ENCODE peak calls at places on chromosome 10, in eight cellular contexts. One of them, this sample, is unnamed. For H3K27me3 and H3K9me3, the result is how much of the 10 kb centered on the place peaks cover.

GRCh38 chr10:28367865-28368541 is 65.1 kb upstream of the MPP7 start:
- DNase-seq in heart left ventricle: no peak
- DNase-seq in thoracic aorta: no peak
- DNase-seq in CD4-positive, alpha-beta memory T cell: peak
- DNase-seq in endothelial cell of umbilical vein: no peak
- DNase-seq in uterus: no peak
- DNase-seq in tibial artery: no peak
- DNase-seq in heart right ventricle: no peak
- DNase-seq in this sample: no peak

GRCh38 chr10:89771684-89772083 is 70.3 kb downstream of the KIF20B start:
- DNase-seq in CD4-positive, alpha-beta memory T cell: no peak
- DNase-seq in thoracic aorta: no peak
- DNase-seq in endothelial cell of umbilical vein: no peak
- DNase-seq in tibial artery: no peak
- DNase-seq in heart right ventricle: no peak
- DNase-seq in heart left ventricle: no peak
- DNase-seq in uterus: no peak
- DNase-seq in this sample: no peak

GRCh38 chr10:47175181-47176080 is 124.6 kb upstream of the GDF10 start:
- DNase-seq in endothelial cell of umbilical vein: no peak
- DNase-seq in heart left ventricle: no peak
- DNase-seq in heart right ventricle: no peak
- DNase-seq in uterus: no peak
- DNase-seq in thoracic aorta: no peak
- DNase-seq in tibial artery: peak
- DNase-seq in CD4-positive, alpha-beta memory T cell: no peak
- DNase-seq in this sample: no peak

GRCh38 chr10:108230478-108231170 is 1066.1 kb upstream of the SORCS1 start:
- DNase-seq in uterus: no peak
- DNase-seq in heart right ventricle: no peak
- DNase-seq in tibial artery: no peak
- DNase-seq in CD4-positive, alpha-beta memory T cell: no peak
- DNase-seq in endothelial cell of umbilical vein: no peak
- DNase-seq in thoracic aorta: no peak
- DNase-seq in heart left ventricle: no peak
- DNase-seq in this sample: no peak

GRCh38 chr10:82813856-82814255 is 938.9 kb downstream of the NRG3 start:
- DNase-seq in tibial artery: no peak
- DNase-seq in CD4-positive, alpha-beta memory T cell: no peak
- DNase-seq in heart left ventricle: no peak
- DNase-seq in endothelial cell of umbilical vein: peak
- DNase-seq in uterus: no peak
- DNase-seq in thoracic aorta: no peak
- DNase-seq in heart right ventricle: no peak
- DNase-seq in this sample: no peak

GRCh38 chr10:62831346-62831745 is 15.2 kb upstream of the EGR2 start:
- DNase-seq in CD4-positive, alpha-beta memory T cell: no peak
- DNase-seq in uterus: no peak
- DNase-seq in heart left ventricle: no peak
- DNase-seq in thoracic aorta: no peak
- DNase-seq in endothelial cell of umbilical vein: no peak
- DNase-seq in tibial artery: no peak
- DNase-seq in heart right ventricle: no peak
- DNase-seq in this sample: peak

GRCh38 chr10:124642076-124642710 is 102.0 kb downstream of the FAM53B start:
- DNase-seq in uterus: no peak
- DNase-seq in endothelial cell of umbilical vein: no peak
- DNase-seq in thoracic aorta: no peak
- DNase-seq in CD4-positive, alpha-beta memory T cell: peak
- DNase-seq in heart left ventricle: peak
- DNase-seq in tibial artery: no peak
- DNase-seq in heart right ventricle: peak
- DNase-seq in this sample: no peak

GRCh38 chr10:70186571-70186970 is 16.3 kb upstream of the SAR1A start:
- DNase-seq in CD4-positive, alpha-beta memory T cell: no peak
- DNase-seq in thoracic aorta: no peak
- DNase-seq in heart right ventricle: no peak
- DNase-seq in heart left ventricle: no peak
- DNase-seq in uterus: no peak
- DNase-seq in endothelial cell of umbilical vein: no peak
- DNase-seq in tibial artery: no peak
- DNase-seq in this sample: no peak

GRCh38 chr10:11823122-11823988 is at the start of gene PROSER2:
- DNase-seq in CD4-positive, alpha-beta memory T cell: no peak
- DNase-seq in uterus: peak
- DNase-seq in thoracic aorta: no peak
- DNase-seq in endothelial cell of umbilical vein: peak
- DNase-seq in heart right ventricle: peak
- DNase-seq in heart left ventricle: peak
- DNase-seq in tibial artery: no peak
- DNase-seq in this sample: peak

GRCh38 chr10:86363184-86363832 is 3.3 kb downstream of the GRID1 start:
- DNase-seq in CD4-positive, alpha-beta memory T cell: no peak
- DNase-seq in heart right ventricle: no peak
- DNase-seq in uterus: no peak
- DNase-seq in heart left ventricle: peak
- DNase-seq in thoracic aorta: no peak
- DNase-seq in endothelial cell of umbilical vein: no peak
- DNase-seq in tibial artery: peak
- DNase-seq in this sample: no peak

GRCh38 chr10:110881905-110882304 is 10.2 kb downstream of the PDCD4 start:
- DNase-seq in CD4-positive, alpha-beta memory T cell: no peak
- DNase-seq in heart left ventricle: no peak
- DNase-seq in uterus: no peak
- DNase-seq in endothelial cell of umbilical vein: no peak
- DNase-seq in tibial artery: no peak
- DNase-seq in heart right ventricle: no peak
- DNase-seq in thoracic aorta: no peak
- DNase-seq in this sample: no peak

GRCh38 chr10:108348215-108348614 is 1183.7 kb upstream of the SORCS1 start:
- DNase-seq in endothelial cell of umbilical vein: no peak
- DNase-seq in CD4-positive, alpha-beta memory T cell: no peak
- DNase-seq in heart right ventricle: no peak
- DNase-seq in tibial artery: no peak
- DNase-seq in heart left ventricle: no peak
- DNase-seq in uterus: no peak
- DNase-seq in thoracic aorta: no peak
- DNase-seq in this sample: no peak

GRCh38 chr10:128422221-128422620 is 296.0 kb upstream of the MKI67 start:
- DNase-seq in thoracic aorta: no peak
- DNase-seq in endothelial cell of umbilical vein: no peak
- DNase-seq in heart left ventricle: no peak
- DNase-seq in CD4-positive, alpha-beta memory T cell: no peak
- DNase-seq in tibial artery: no peak
- DNase-seq in uterus: no peak
- DNase-seq in heart right ventricle: no peak
- DNase-seq in this sample: peak
- H3K4me3 ChIP-seq in thoracic aorta: no peak
- H3K4me3 ChIP-seq in endothelial cell of umbilical vein: no peak
- H3K4me3 ChIP-seq in heart left ventricle: no peak
- H3K4me3 ChIP-seq in CD4-positive, alpha-beta memory T cell: no peak
- H3K4me3 ChIP-seq in tibial artery: no peak
- H3K4me3 ChIP-seq in uterus: no peak
- H3K4me3 ChIP-seq in heart right ventricle: no peak
- H3K4me3 ChIP-seq in this sample: no peak

GRCh38 chr10:116744163-116744788 is 1.9 kb upstream of the HSPA12A start:
- DNase-seq in heart left ventricle: no peak
- DNase-seq in tibial artery: no peak
- DNase-seq in endothelial cell of umbilical vein: no peak
- DNase-seq in thoracic aorta: no peak
- DNase-seq in uterus: no peak
- DNase-seq in CD4-positive, alpha-beta memory T cell: no peak
- DNase-seq in heart right ventricle: no peak
- DNase-seq in this sample: no peak
- H3K27me3 ChIP-seq in heart left ventricle: under half
- H3K27me3 ChIP-seq in tibial artery: under half
- H3K27me3 ChIP-seq in endothelial cell of umbilical vein: under half
- H3K27me3 ChIP-seq in thoracic aorta: under half
- H3K27me3 ChIP-seq in uterus: under half
- H3K27me3 ChIP-seq in CD4-positive, alpha-beta memory T cell: under half
- H3K27me3 ChIP-seq in heart right ventricle: half or more
- H3K27me3 ChIP-seq in this sample: under half

DNA sequence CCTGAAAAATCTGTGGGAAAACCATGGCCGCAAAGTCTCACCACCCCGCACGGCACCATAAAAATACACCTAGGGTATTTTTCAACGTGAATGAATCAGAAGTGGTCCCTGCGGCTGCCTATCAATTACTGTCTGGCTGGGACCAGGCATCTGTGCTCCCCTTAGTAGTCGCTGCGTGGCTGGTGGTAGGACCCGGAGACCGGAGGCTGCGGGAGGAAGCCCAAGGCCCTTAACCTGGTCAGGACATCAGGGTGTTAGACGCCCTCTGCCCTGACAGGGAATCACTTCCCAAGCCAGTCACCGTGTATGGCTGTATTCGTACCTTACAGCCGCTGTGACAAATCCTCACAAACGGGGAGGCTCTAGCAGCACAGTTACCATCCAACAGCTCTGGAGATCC is 141.5 kb upstream of the PPP2R2D start:
- DNase-seq in heart right ventricle: no peak
- DNase-seq in tibial artery: peak
- DNase-seq in uterus: no peak
- DNase-seq in heart left ventricle: no peak
- DNase-seq in thoracic aorta: no peak
- DNase-seq in CD4-positive, alpha-beta memory T cell: no peak
- DNase-seq in endothelial cell of umbilical vein: no peak
- DNase-seq in this sample: no peak
- H3K9me3 ChIP-seq in heart right ventricle: under half
- H3K9me3 ChIP-seq in tibial artery: under half
- H3K9me3 ChIP-seq in uterus: under half
- H3K9me3 ChIP-seq in heart left ventricle: under half
- H3K9me3 ChIP-seq in thoracic aorta: under half
- H3K9me3 ChIP-seq in CD4-positive, alpha-beta memory T cell: under half
- H3K9me3 ChIP-seq in endothelial cell of umbilical vein: under half
- H3K9me3 ChIP-seq in this sample: under half

GRCh38 chr10:131127122-131127589 is 184.4 kb downstream of the TCERG1L start:
- DNase-seq in endothelial cell of umbilical vein: no peak
- DNase-seq in uterus: no peak
- DNase-seq in heart left ventricle: no peak
- DNase-seq in tibial artery: no peak
- DNase-seq in heart right ventricle: no peak
- DNase-seq in thoracic aorta: no peak
- DNase-seq in CD4-positive, alpha-beta memory T cell: no peak
- DNase-seq in this sample: no peak
- H3K4me3 ChIP-seq in endothelial cell of umbilical vein: no peak
- H3K4me3 ChIP-seq in uterus: no peak
- H3K4me3 ChIP-seq in heart left ventricle: no peak
- H3K4me3 ChIP-seq in tibial artery: no peak
- H3K4me3 ChIP-seq in heart right ventricle: no peak
- H3K4me3 ChIP-seq in thoracic aorta: no peak
- H3K4me3 ChIP-seq in CD4-positive, alpha-beta memory T cell: no peak
- H3K4me3 ChIP-seq in this sample: no peak

GRCh38 chr10:71290806-71291205 is 28.3 kb upstream of the SLC29A3 start:
- DNase-seq in CD4-positive, alpha-beta memory T cell: no peak
- DNase-seq in heart right ventricle: no peak
- DNase-seq in uterus: no peak
- DNase-seq in heart left ventricle: no peak
- DNase-seq in endothelial cell of umbilical vein: no peak
- DNase-seq in tibial artery: no peak
- DNase-seq in thoracic aorta: no peak
- DNase-seq in this sample: no peak
- H3K27me3 ChIP-seq in CD4-positive, alpha-beta memory T cell: under half
- H3K27me3 ChIP-seq in heart right ventricle: under half
- H3K27me3 ChIP-seq in uterus: under half
- H3K27me3 ChIP-seq in heart left ventricle: under half
- H3K27me3 ChIP-seq in endothelial cell of umbilical vein: under half
- H3K27me3 ChIP-seq in tibial artery: under half
- H3K27me3 ChIP-seq in thoracic aorta: under half
- H3K27me3 ChIP-seq in this sample: under half

DNA sequence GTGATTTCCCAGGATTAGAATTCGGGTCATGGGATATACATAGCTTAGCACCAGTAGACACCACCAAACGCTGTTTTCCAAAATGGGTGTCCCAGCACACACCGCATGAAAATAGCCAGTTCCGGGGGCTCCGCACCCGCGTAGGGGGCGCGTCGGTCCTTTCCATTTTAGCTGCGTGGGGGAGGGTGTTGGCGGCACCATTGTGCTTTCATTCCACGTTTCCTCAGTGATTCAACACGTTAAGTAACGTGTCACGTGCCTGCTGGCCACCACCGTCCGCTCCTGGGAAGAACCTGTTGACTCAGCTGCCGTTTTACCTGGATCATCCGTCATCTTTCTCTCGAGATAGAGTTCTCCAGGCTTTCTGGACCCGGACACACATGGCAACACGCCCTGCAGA is 25.6 kb upstream of the ADGRA1 start:
- DNase-seq in thoracic aorta: no peak
- DNase-seq in CD4-positive, alpha-beta memory T cell: no peak
- DNase-seq in tibial artery: no peak
- DNase-seq in heart left ventricle: no peak
- DNase-seq in endothelial cell of umbilical vein: no peak
- DNase-seq in uterus: no peak
- DNase-seq in heart right ventricle: no peak
- DNase-seq in this sample: no peak
- H3K9me3 ChIP-seq in thoracic aorta: under half
- H3K9me3 ChIP-seq in CD4-positive, alpha-beta memory T cell: under half
- H3K9me3 ChIP-seq in tibial artery: under half
- H3K9me3 ChIP-seq in heart left ventricle: under half
- H3K9me3 ChIP-seq in endothelial cell of umbilical vein: under half
- H3K9me3 ChIP-seq in uterus: under half
- H3K9me3 ChIP-seq in heart right ventricle: under half
- H3K9me3 ChIP-seq in this sample: under half

GRCh38 chr10:93075369-93076221 is 1.9 kb downstream of the CYP26A1 start:
- DNase-seq in thoracic aorta: no peak
- DNase-seq in heart right ventricle: no peak
- DNase-seq in uterus: no peak
- DNase-seq in endothelial cell of umbilical vein: no peak
- DNase-seq in tibial artery: no peak
- DNase-seq in heart left ventricle: no peak
- DNase-seq in CD4-positive, alpha-beta memory T cell: no peak
- DNase-seq in this sample: no peak
- H3K4me3 ChIP-seq in thoracic aorta: no peak
- H3K4me3 ChIP-seq in heart right ventricle: no peak
- H3K4me3 ChIP-seq in uterus: no peak
- H3K4me3 ChIP-seq in endothelial cell of umbilical vein: no peak
- H3K4me3 ChIP-seq in tibial artery: no peak
- H3K4me3 ChIP-seq in heart left ventricle: no peak
- H3K4me3 ChIP-seq in CD4-positive, alpha-beta memory T cell: no peak
- H3K4me3 ChIP-seq in this sample: no peak